ENCODE peak calls at places on chromosome 7, in six cellular contexts. C is CD8-positive, alpha-beta T cell; I is HAP-1; A is mesenchymal stem cell; M is pancreas; L is cardiac muscle cell. P is an unnamed sample.

GRCh38 chr7:126689037-126689436 is 563.7 kb downstream of the GRM8 start:
- DNase-seq in C (no peak), I (peak; percentile 66), A (no peak), M (no peak), L (peak; percentile 15), P (no peak)

GRCh38 chr7:92360387-92360786 is 86.9 kb upstream of the GATAD1 start:
- DNase-seq in C (no peak), I (no peak), A (no peak), M (no peak), L (no peak), P (peak; percentile 27)

GRCh38 chr7:11343818-11344413 is 370.2 kb downstream of the PHF14 start:
- DNase-seq in C (no peak), I (peak; percentile 22), A (peak; percentile 54), M (no peak), L (peak; percentile 58), P (peak; percentile 83)

GRCh38 chr7:148973256-148973655 is 55.0 kb downstream of the PDIA4 start:
- DNase-seq in C (no peak), I (no peak), A (no peak), M (peak; percentile 3), L (no peak), P (no peak)

GRCh38 chr7:79452495-79453265 is 787 bp downstream of the MAGI2 start:
- DNase-seq in C (no peak), I (peak; percentile 21), A (peak; percentile 60), M (peak; percentile 48), L (peak; percentile 62), P (peak; percentile 53)

GRCh38 chr7:116810267-116811116 is 51.9 kb upstream of the CAPZA2 start:
- DNase-seq in C (no peak), I (no peak), A (peak; percentile 26), M (no peak), L (no peak), P (no peak)

GRCh38 chr7:84139986-84140729 is 54.4 kb downstream of the SEMA3A start:
- DNase-seq in C (no peak), I (no peak), A (no peak), M (no peak), L (no peak), P (no peak)

GRCh38 chr7:131203291-131203976 is 124.2 kb upstream of the MKLN1 start:
- DNase-seq in C (no peak), I (no peak), A (no peak), M (no peak), L (no peak), P (no peak)

GRCh38 chr7:1346533-1346805 is 112.8 kb downstream of the MICALL2 start:
- DNase-seq in C (no peak), I (no peak), A (no peak), M (no peak), L (no peak), P (no peak)
- H3K27me3 ChIP-seq in C (no peaks in the 10 kb centered on the region), I (no peaks in the 10 kb centered on the region), A (peaks cover 39% of the 10 kb centered on the region), M (no peaks in the 10 kb centered on the region), L (no peaks in the 10 kb centered on the region), P (peaks cover 51% of the 10 kb centered on the region)

GRCh38 chr7:151411551-151411950 is 1.7 kb upstream of the WDR86 start:
- DNase-seq in C (no peak), I (no peak), A (no peak), M (peak; percentile 36), L (no peak), P (no peak)
- H3K27me3 ChIP-seq in C (peaks cover 11% of the 10 kb centered on the region), I (peaks cover 23% of the 10 kb centered on the region), A (peaks cover 60% of the 10 kb centered on the region), M (no peaks in the 10 kb centered on the region), L (no peaks in the 10 kb centered on the region), P (peaks cover 30% of the 10 kb centered on the region)

DNA sequence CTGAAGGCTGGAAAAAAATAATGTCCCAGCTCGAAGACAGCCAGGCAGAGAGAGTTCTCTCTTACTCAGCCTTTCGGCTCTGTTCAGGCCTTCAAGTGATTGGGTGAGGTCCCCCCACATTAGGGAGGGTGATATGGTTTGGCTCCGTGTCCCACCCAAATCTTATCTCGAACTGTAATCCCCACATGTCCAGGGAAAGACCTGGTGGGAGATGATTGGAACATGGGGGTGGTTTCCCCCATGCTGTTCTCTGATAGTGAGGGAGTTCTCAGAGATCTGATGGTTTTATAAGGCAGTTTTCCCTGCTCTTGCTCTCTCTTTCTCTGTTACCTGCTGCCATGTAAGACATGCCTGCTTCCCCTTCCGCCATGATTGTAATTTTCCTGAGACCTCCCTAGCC is 36.6 kb upstream of the LEP start:
- DNase-seq in C (no peak), I (no peak), A (no peak), M (no peak), L (no peak), P (no peak)
- H3K27me3 ChIP-seq in C (no peaks in the 10 kb centered on the region), I (peaks cover 15% of the 10 kb centered on the region), A (peaks cover 78% of the 10 kb centered on the region), M (no peaks in the 10 kb centered on the region), L (peaks cover 67% of the 10 kb centered on the region), P (peaks cover 67% of the 10 kb centered on the region)

DNA sequence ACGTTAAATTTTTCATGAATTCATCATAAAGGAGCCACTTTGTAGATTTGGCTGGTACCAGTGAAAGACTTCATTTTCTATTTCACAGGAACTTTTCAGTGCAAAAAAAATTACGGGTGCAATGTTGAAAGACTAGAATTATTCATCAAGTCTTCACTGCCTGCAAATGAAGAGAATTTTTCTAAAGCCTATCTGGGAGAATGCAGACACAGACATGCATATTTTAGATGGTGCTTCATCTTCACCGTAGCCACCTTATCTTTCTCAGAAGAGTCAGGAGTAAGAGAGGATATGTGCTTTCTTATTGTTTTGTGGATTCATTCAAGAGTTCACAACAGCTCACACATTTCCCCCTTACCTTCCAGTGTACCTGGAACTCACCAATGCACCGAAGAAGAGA is 742.2 kb upstream of the GALNT17 start:
- DNase-seq in C (no peak), I (no peak), A (no peak), M (no peak), L (no peak), P (no peak)
- H3K27me3 ChIP-seq in C (no peaks in the 10 kb centered on the region), I (no peaks in the 10 kb centered on the region), A (no peaks in the 10 kb centered on the region), M (no peaks in the 10 kb centered on the region), L (no peaks in the 10 kb centered on the region), P (no peaks in the 10 kb centered on the region)

DNA sequence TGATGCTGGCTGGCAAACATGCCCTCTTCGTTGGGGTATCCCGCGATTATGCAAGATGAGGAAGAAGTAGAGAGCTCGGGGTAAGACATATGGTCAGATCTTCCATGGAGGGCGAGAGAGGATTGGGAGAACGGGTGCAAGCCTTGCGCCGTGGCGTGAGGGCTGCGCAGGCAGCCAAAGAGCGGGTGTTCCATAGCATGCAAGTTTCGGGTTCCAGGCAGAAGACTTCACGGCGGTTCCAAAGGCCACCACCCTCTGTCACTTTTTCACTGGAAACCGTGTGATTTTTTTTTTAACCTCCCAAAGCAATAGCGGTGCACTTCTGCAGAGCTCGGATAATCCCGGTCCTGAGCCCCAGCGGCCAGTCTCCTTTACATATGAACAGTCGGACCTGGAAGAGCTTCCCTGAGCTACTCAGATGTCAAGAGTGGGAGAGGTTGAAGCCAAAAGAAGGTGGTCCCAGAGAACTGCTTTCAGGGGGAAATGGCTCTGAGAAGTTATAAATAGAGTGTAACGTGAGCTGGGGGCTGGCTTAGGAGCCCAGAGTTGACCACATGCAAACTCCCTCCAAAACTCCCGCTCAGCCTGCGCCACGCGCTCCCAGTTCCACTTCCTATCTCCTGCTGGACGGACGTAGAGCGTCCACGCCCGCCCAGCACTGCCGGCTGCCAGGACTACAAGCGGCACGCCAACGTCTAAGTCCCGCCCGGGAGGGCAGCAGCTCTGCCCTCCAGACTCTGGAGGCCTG is at the start of gene MEOX2:
- DNase-seq in C (no peak), I (no peak), A (peak; percentile 66), M (peak; percentile 58), L (peak; percentile 63), P (peak; percentile 69)
- H3K27me3 ChIP-seq in C (peaks cover 5% of the 10 kb centered on the region), I (no peaks in the 10 kb centered on the region), A (peaks cover 29% of the 10 kb centered on the region), M (peaks cover 12% of the 10 kb centered on the region), L (peaks cover 99% of the 10 kb centered on the region), P (peaks cover 9% of the 10 kb centered on the region)

P was measured in adipocyte.